ENCODE peak calls at places on chromosomes 6 and 20, in four cellular contexts. K is colonic mucosa, A is cardiac fibroblast, B is astrocyte of the spinal cord. V is an unnamed sample.

GRCh38 chr6:144190593-144190992 is 40.3 kb downstream of the STX11 start:
- DNase-seq in K (no peak), A (peak), B (peak), V (peak)

GRCh38 chr6:107488174-107488874 is 1.6 kb upstream of the SOBP start:
- DNase-seq in K (no peak), A (no peak), B (peak), V (no peak)

GRCh38 chr20:1308702-1309095 is 20.2 kb downstream of the SDCBP2 start:
- DNase-seq in K (no peak), A (no peak), B (no peak), V (no peak)

GRCh38 chr6:133613231-133613630 is 275.7 kb upstream of the TCF21 start:
- DNase-seq in K (no peak), A (no peak), B (no peak), V (peak)

GRCh38 chr20:46512943-46513844 is at the start of gene ZNF334:
- DNase-seq in K (peak), A (peak), B (peak), V (peak)

GRCh38 chr6:153090241-153090930 is 40.7 kb downstream of the RGS17 start:
- DNase-seq in K (no peak), A (peak), B (peak), V (peak)

GRCh38 chr6:7439243-7439642 is 49.6 kb downstream of the RIOK1 start:
- DNase-seq in K (no peak), A (no peak), B (no peak), V (no peak)

GRCh38 chr6:50791900-50792508 is 26.7 kb upstream of the TFAP2B start:
- DNase-seq in K (no peak), A (peak), B (peak), V (no peak)

GRCh38 chr6:55047433-55048044 is 126.8 kb upstream of the HCRTR2 start:
- DNase-seq in K (no peak), A (no peak), B (no peak), V (no peak)

GRCh38 chr20:23114018-23114417 is 27.9 kb upstream of the CD93 start:
- DNase-seq in K (no peak), A (no peak), B (no peak), V (no peak)

GRCh38 chr6:139973602-139974373 is 599.3 kb upstream of the CITED2 start:
- DNase-seq in K (no peak), A (peak), B (peak), V (peak)

GRCh38 chr6:159572344-159573120 is 120.5 kb downstream of the SOD2 start:
- DNase-seq in K (no peak), A (no peak), B (no peak), V (no peak)

GRCh38 chr20:7302256-7302655 is 534.8 kb downstream of the BMP2 start:
- DNase-seq in K (no peak), A (no peak), B (no peak), V (no peak)

GRCh38 chr20:19786311-19786710 is 28.3 kb downstream of the RIN2 start:
- DNase-seq in K (peak), A (peak), B (peak), V (peak)

GRCh38 chr6:11434565-11435326 is 102.8 kb upstream of the TMEM170B start:
- DNase-seq in K (peak), A (peak), B (peak), V (peak)

GRCh38 chr6:90233994-90234393 is 62.6 kb downstream of the BACH2 start:
- DNase-seq in K (no peak), A (no peak), B (no peak), V (no peak)

GRCh38 chr6:50825375-50826036 is 6.8 kb downstream of the TFAP2B start:
- DNase-seq in K (no peak), A (no peak), B (no peak), V (no peak)

GRCh38 chr6:44353336-44353735 is 10.9 kb downstream of the SPATS1 start:
- DNase-seq in K (peak), A (no peak), B (no peak), V (no peak)

GRCh38 chr6:147279423-147279822 is 75.2 kb downstream of the STXBP5 start:
- DNase-seq in K (no peak), A (peak), B (peak), V (peak)

GRCh38 chr6:142279350-142280180 is 22.2 kb upstream of the ADGRG6 start:
- DNase-seq in K (no peak), A (peak), B (no peak), V (peak)

GRCh38 chr6:138073264-138073663 is 34.0 kb downstream of the PERP start:
- DNase-seq in K (no peak), A (no peak), B (no peak), V (no peak)

GRCh38 chr6:27073441-27073840 is 174.1 kb upstream of the PRSS16 start:
- DNase-seq in K (no peak), A (no peak), B (no peak), V (no peak)

GRCh38 chr6:138815797-138816528 is 20.1 kb downstream of the ECT2L start:
- DNase-seq in K (peak), A (peak), B (peak), V (peak)

GRCh38 chr20:17024513-17025105 is 202.2 kb upstream of the PCSK2 start:
- DNase-seq in K (no peak), A (no peak), B (peak), V (no peak)

GRCh38 chr6:73879894-73880293 is 183.9 kb downstream of the CD109 start:
- DNase-seq in K (no peak), A (no peak), B (no peak), V (no peak)

GRCh38 chr6:159044899-159045727 is at the start of gene TAGAP:
- DNase-seq in K (peak), A (peak), B (no peak), V (peak)

GRCh38 chr20:48672324-48672723 is 155.5 kb downstream of the PREX1 start:
- DNase-seq in K (no peak), A (no peak), B (no peak), V (no peak)

GRCh38 chr6:24321538-24322162 is 36.2 kb downstream of the DCDC2 start:
- DNase-seq in K (no peak), A (peak), B (no peak), V (no peak)

GRCh38 chr20:19893356-19893755 is 123.8 kb upstream of the NAA20 start:
- DNase-seq in K (no peak), A (no peak), B (peak), V (no peak)

GRCh38 chr6:36376742-36377141 is 10.7 kb downstream of the ETV7 start:
- DNase-seq in K (no peak), A (no peak), B (no peak), V (no peak)

GRCh38 chr20:43827940-43828562 is 86.6 kb upstream of the TOX2 start:
- DNase-seq in K (no peak), A (no peak), B (no peak), V (no peak)

GRCh38 chr20:45097485-45098095 is 3.3 kb downstream of the KCNS1 start:
- DNase-seq in K (peak), A (peak), B (peak), V (peak)
- TF ChIP-seq CTCF in K (peak), A (peak), B (peak), V (no peak)

GRCh38 chr6:170292111-170292777 is 1.4 kb upstream of the DLL1 start:
- DNase-seq in K (no peak), A (no peak), B (no peak), V (no peak)
- H3K4me3 ChIP-seq in K (peak), A (no peak), B (no peak), V (peak)

GRCh38 chr20:4950437-4950836 is 50.9 kb downstream of the SLC23A2 start:
- DNase-seq in K (no peak), A (no peak), B (no peak), V (no peak)

GRCh38 chr20:4947817-4948559 is 53.3 kb downstream of the SLC23A2 start:
- DNase-seq in K (no peak), A (no peak), B (no peak), V (peak)

GRCh38 chr20:4951299-4951698 is 50.0 kb downstream of the SLC23A2 start:
- DNase-seq in K (no peak), A (peak), B (peak), V (peak)

GRCh38 chr20:4950841-4951240 is 50.5 kb downstream of the SLC23A2 start:
- DNase-seq in K (no peak), A (no peak), B (peak), V (no peak)

GRCh38 chr20:4949833-4950178 is 51.5 kb downstream of the SLC23A2 start:
- DNase-seq in K (peak), A (peak), B (peak), V (peak)
- TF ChIP-seq CTCF in K (peak), A (peak), B (peak), V (peak)

GRCh38 chr6:22530506-22530905 is 38.9 kb upstream of the HDGFL1 start:
- DNase-seq in K (no peak), A (no peak), B (no peak), V (no peak)

DNA sequence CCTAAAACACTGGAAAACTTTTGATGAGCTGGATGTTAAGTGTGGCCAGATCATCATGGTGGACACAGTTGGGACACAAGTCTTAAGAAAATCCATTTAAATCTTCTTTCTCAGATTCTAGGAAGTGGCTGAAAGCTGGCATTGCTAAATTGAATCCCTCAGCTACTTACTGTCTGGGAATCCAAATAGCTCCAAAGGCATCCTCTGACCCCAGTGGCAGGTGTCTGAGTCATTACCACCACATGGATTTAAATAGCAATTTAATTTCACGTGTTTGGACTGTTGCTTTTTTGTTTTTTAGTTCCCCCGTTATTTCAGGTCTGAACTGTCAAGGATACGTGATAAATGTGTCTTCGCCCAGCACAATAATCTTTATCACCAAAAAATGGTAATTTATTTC is 33.3 kb upstream of the HDGFL1 start:
- DNase-seq in K (no peak), A (no peak), B (no peak), V (no peak)
- H3K4me3 ChIP-seq in K (no peak), A (no peak), B (no peak), V (no peak)

GRCh38 chr20:54337131-54337530 is 129.2 kb downstream of the PFDN4 start:
- DNase-seq in K (no peak), A (no peak), B (no peak), V (no peak)
- TF ChIP-seq CTCF in K (no peak), A (no peak), B (no peak), V (no peak)

DNA sequence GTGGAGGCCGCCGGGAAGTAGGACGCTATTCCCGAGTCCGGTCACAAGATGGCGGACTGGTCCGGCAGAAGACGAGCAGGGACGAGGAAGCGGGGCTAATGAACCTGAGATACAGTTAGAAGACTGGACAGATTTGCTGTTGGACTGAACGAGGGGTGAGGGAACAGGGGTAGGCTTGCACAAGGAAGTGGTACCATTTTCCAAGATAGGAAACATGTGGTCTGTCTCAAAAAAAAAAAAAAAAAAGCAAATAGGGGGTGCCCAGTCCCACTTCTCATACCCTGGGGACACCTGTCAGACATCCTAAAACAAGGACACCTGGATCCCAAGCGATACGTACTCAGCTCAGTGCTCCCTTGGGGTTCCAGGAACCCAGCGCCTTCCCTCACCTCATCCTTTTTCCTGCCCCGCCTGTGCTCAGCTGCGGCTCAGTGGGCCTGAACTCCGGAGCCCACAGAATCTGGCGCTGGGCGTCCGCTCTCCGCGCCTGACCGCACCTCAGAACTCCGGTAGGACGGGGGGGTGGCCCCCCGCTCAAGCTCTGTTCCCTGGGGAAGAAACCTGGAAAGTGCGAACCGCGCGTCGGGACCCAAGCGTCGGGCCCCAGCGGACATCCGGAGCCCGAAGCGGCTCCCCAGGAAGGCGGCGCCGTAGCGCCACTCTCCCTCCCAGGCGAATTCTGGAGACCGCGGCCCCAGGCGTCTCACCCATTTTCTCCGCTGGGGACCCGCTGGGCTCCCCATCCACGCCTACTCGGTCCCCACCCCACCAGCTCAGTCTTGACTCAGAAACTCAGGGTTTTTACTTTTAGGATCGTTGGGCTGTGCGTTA is at the start of gene LY6G5C:
- DNase-seq in K (peak), A (peak), B (peak), V (peak)
- H3K4me3 ChIP-seq in K (peak), A (peak), B (peak), V (peak)